ENCODE peak calls at places on chromosomes 13 and 19, in eight cellular contexts. One of them, this sample, is unnamed.

GRCh38 chr19:18446811-18447359 is 9.0 kb upstream of the ISYNA1 start:
- DNase-seq in T-helper 2 cell: no peak
- DNase-seq in neural crest cell: no peak
- DNase-seq in HFFc6: no peak
- DNase-seq in CD4-positive, alpha-beta memory T cell: no peak
- DNase-seq in NCI-H2227 treated with DMSO at 0.1 percent for 48 hours: no peak
- DNase-seq in activated T-cell treated with anti-CD3 and anti-CD28 coated beads, Interleukin-2, amount 50 U/mL, for 48 hours: no peak
- DNase-seq in kidney tubule cell: no peak
- DNase-seq in this sample: no peak

GRCh38 chr13:99316224-99316623 is 9.0 kb upstream of the GPR183 start:
- DNase-seq in T-helper 2 cell: no peak
- DNase-seq in neural crest cell: no peak
- DNase-seq in HFFc6: no peak
- DNase-seq in CD4-positive, alpha-beta memory T cell: no peak
- DNase-seq in NCI-H2227 treated with DMSO at 0.1 percent for 48 hours: no peak
- DNase-seq in activated T-cell treated with anti-CD3 and anti-CD28 coated beads, Interleukin-2, amount 50 U/mL, for 48 hours: no peak
- DNase-seq in kidney tubule cell: no peak
- DNase-seq in this sample: no peak

GRCh38 chr13:102983496-102983895 is 82.7 kb downstream of the SLC10A2 start:
- DNase-seq in T-helper 2 cell: no peak
- DNase-seq in neural crest cell: no peak
- DNase-seq in HFFc6: no peak
- DNase-seq in CD4-positive, alpha-beta memory T cell: no peak
- DNase-seq in NCI-H2227 treated with DMSO at 0.1 percent for 48 hours: no peak
- DNase-seq in activated T-cell treated with anti-CD3 and anti-CD28 coated beads, Interleukin-2, amount 50 U/mL, for 48 hours: no peak
- DNase-seq in kidney tubule cell: peak
- DNase-seq in this sample: no peak

GRCh38 chr19:19170053-19170945 is at the start of gene MEF2B:
- DNase-seq in T-helper 2 cell: peak
- DNase-seq in neural crest cell: peak
- DNase-seq in HFFc6: no peak
- DNase-seq in CD4-positive, alpha-beta memory T cell: peak
- DNase-seq in NCI-H2227 treated with DMSO at 0.1 percent for 48 hours: peak
- DNase-seq in activated T-cell treated with anti-CD3 and anti-CD28 coated beads, Interleukin-2, amount 50 U/mL, for 48 hours: peak
- DNase-seq in kidney tubule cell: peak
- DNase-seq in this sample: no peak

GRCh38 chr19:11257827-11258380 is 4.4 kb downstream of the DOCK6 start:
- DNase-seq in T-helper 2 cell: no peak
- DNase-seq in neural crest cell: no peak
- DNase-seq in HFFc6: no peak
- DNase-seq in CD4-positive, alpha-beta memory T cell: no peak
- DNase-seq in NCI-H2227 treated with DMSO at 0.1 percent for 48 hours: no peak
- DNase-seq in activated T-cell treated with anti-CD3 and anti-CD28 coated beads, Interleukin-2, amount 50 U/mL, for 48 hours: no peak
- DNase-seq in kidney tubule cell: no peak
- DNase-seq in this sample: no peak

GRCh38 chr13:94435604-94436226 is 43.8 kb downstream of the DCT start:
- DNase-seq in T-helper 2 cell: no peak
- DNase-seq in neural crest cell: no peak
- DNase-seq in HFFc6: peak
- DNase-seq in CD4-positive, alpha-beta memory T cell: peak
- DNase-seq in NCI-H2227 treated with DMSO at 0.1 percent for 48 hours: peak
- DNase-seq in activated T-cell treated with anti-CD3 and anti-CD28 coated beads, Interleukin-2, amount 50 U/mL, for 48 hours: no peak
- DNase-seq in kidney tubule cell: peak
- DNase-seq in this sample: no peak

GRCh38 chr19:15551183-15552004 is 43.1 kb downstream of the CYP4F22 start:
- DNase-seq in T-helper 2 cell: peak
- DNase-seq in neural crest cell: no peak
- DNase-seq in HFFc6: no peak
- DNase-seq in CD4-positive, alpha-beta memory T cell: peak
- DNase-seq in NCI-H2227 treated with DMSO at 0.1 percent for 48 hours: no peak
- DNase-seq in activated T-cell treated with anti-CD3 and anti-CD28 coated beads, Interleukin-2, amount 50 U/mL, for 48 hours: peak
- DNase-seq in kidney tubule cell: peak
- DNase-seq in this sample: no peak

GRCh38 chr19:30367421-30367820 is 4.8 kb upstream of the ZNF536 start:
- DNase-seq in T-helper 2 cell: no peak
- DNase-seq in neural crest cell: no peak
- DNase-seq in HFFc6: no peak
- DNase-seq in CD4-positive, alpha-beta memory T cell: no peak
- DNase-seq in NCI-H2227 treated with DMSO at 0.1 percent for 48 hours: no peak
- DNase-seq in activated T-cell treated with anti-CD3 and anti-CD28 coated beads, Interleukin-2, amount 50 U/mL, for 48 hours: no peak
- DNase-seq in kidney tubule cell: no peak
- DNase-seq in this sample: no peak

GRCh38 chr19:38781058-38781457 is 7.7 kb upstream of the LGALS7 start:
- DNase-seq in T-helper 2 cell: no peak
- DNase-seq in neural crest cell: no peak
- DNase-seq in HFFc6: no peak
- DNase-seq in CD4-positive, alpha-beta memory T cell: no peak
- DNase-seq in NCI-H2227 treated with DMSO at 0.1 percent for 48 hours: peak
- DNase-seq in activated T-cell treated with anti-CD3 and anti-CD28 coated beads, Interleukin-2, amount 50 U/mL, for 48 hours: no peak
- DNase-seq in kidney tubule cell: no peak
- DNase-seq in this sample: no peak

GRCh38 chr13:72400859-72401258 is 326.6 kb downstream of the MZT1 start:
- DNase-seq in T-helper 2 cell: no peak
- DNase-seq in neural crest cell: no peak
- DNase-seq in HFFc6: no peak
- DNase-seq in CD4-positive, alpha-beta memory T cell: no peak
- DNase-seq in NCI-H2227 treated with DMSO at 0.1 percent for 48 hours: no peak
- DNase-seq in activated T-cell treated with anti-CD3 and anti-CD28 coated beads, Interleukin-2, amount 50 U/mL, for 48 hours: no peak
- DNase-seq in kidney tubule cell: no peak
- DNase-seq in this sample: no peak

GRCh38 chr19:13692096-13692495 is 72.2 kb upstream of the MRI1 start:
- DNase-seq in T-helper 2 cell: no peak
- DNase-seq in neural crest cell: no peak
- DNase-seq in HFFc6: peak
- DNase-seq in CD4-positive, alpha-beta memory T cell: no peak
- DNase-seq in NCI-H2227 treated with DMSO at 0.1 percent for 48 hours: no peak
- DNase-seq in activated T-cell treated with anti-CD3 and anti-CD28 coated beads, Interleukin-2, amount 50 U/mL, for 48 hours: no peak
- DNase-seq in kidney tubule cell: peak
- DNase-seq in this sample: no peak

GRCh38 chr19:1068111-1069001 is 1.4 kb downstream of the ARHGAP45 start:
- DNase-seq in T-helper 2 cell: no peak
- DNase-seq in neural crest cell: no peak
- DNase-seq in HFFc6: no peak
- DNase-seq in CD4-positive, alpha-beta memory T cell: peak
- DNase-seq in NCI-H2227 treated with DMSO at 0.1 percent for 48 hours: no peak
- DNase-seq in activated T-cell treated with anti-CD3 and anti-CD28 coated beads, Interleukin-2, amount 50 U/mL, for 48 hours: peak
- DNase-seq in kidney tubule cell: no peak
- DNase-seq in this sample: no peak

GRCh38 chr13:30881931-30882899 is 23.9 kb upstream of the MEDAG start:
- DNase-seq in T-helper 2 cell: no peak
- DNase-seq in neural crest cell: no peak
- DNase-seq in HFFc6: no peak
- DNase-seq in CD4-positive, alpha-beta memory T cell: no peak
- DNase-seq in NCI-H2227 treated with DMSO at 0.1 percent for 48 hours: no peak
- DNase-seq in activated T-cell treated with anti-CD3 and anti-CD28 coated beads, Interleukin-2, amount 50 U/mL, for 48 hours: no peak
- DNase-seq in kidney tubule cell: no peak
- DNase-seq in this sample: no peak

GRCh38 chr19:44671400-44671799 is at the start of gene CEACAM19:
- DNase-seq in T-helper 2 cell: no peak
- DNase-seq in neural crest cell: no peak
- DNase-seq in HFFc6: no peak
- DNase-seq in CD4-positive, alpha-beta memory T cell: no peak
- DNase-seq in NCI-H2227 treated with DMSO at 0.1 percent for 48 hours: no peak
- DNase-seq in activated T-cell treated with anti-CD3 and anti-CD28 coated beads, Interleukin-2, amount 50 U/mL, for 48 hours: no peak
- DNase-seq in kidney tubule cell: no peak
- DNase-seq in this sample: no peak

GRCh38 chr19:58181902-58182576 is 822 bp upstream of the ZNF274 start:
- DNase-seq in T-helper 2 cell: peak
- DNase-seq in neural crest cell: peak
- DNase-seq in HFFc6: peak
- DNase-seq in CD4-positive, alpha-beta memory T cell: peak
- DNase-seq in NCI-H2227 treated with DMSO at 0.1 percent for 48 hours: no peak
- DNase-seq in activated T-cell treated with anti-CD3 and anti-CD28 coated beads, Interleukin-2, amount 50 U/mL, for 48 hours: peak
- DNase-seq in kidney tubule cell: peak
- DNase-seq in this sample: no peak

GRCh38 chr19:14505488-14506239 is 9.7 kb upstream of the GIPC1 start:
- DNase-seq in T-helper 2 cell: peak
- DNase-seq in neural crest cell: peak
- DNase-seq in HFFc6: peak
- DNase-seq in CD4-positive, alpha-beta memory T cell: peak
- DNase-seq in NCI-H2227 treated with DMSO at 0.1 percent for 48 hours: no peak
- DNase-seq in activated T-cell treated with anti-CD3 and anti-CD28 coated beads, Interleukin-2, amount 50 U/mL, for 48 hours: peak
- DNase-seq in kidney tubule cell: peak
- DNase-seq in this sample: no peak

GRCh38 chr19:18659281-18660050 is 22.6 kb downstream of the KLHL26 start:
- DNase-seq in T-helper 2 cell: no peak
- DNase-seq in neural crest cell: no peak
- DNase-seq in HFFc6: no peak
- DNase-seq in CD4-positive, alpha-beta memory T cell: no peak
- DNase-seq in NCI-H2227 treated with DMSO at 0.1 percent for 48 hours: no peak
- DNase-seq in activated T-cell treated with anti-CD3 and anti-CD28 coated beads, Interleukin-2, amount 50 U/mL, for 48 hours: no peak
- DNase-seq in kidney tubule cell: no peak
- DNase-seq in this sample: no peak

GRCh38 chr19:15125232-15126067 is 18.2 kb downstream of the SYDE1 start:
- DNase-seq in T-helper 2 cell: peak
- DNase-seq in neural crest cell: peak
- DNase-seq in HFFc6: peak
- DNase-seq in CD4-positive, alpha-beta memory T cell: peak
- DNase-seq in NCI-H2227 treated with DMSO at 0.1 percent for 48 hours: peak
- DNase-seq in activated T-cell treated with anti-CD3 and anti-CD28 coated beads, Interleukin-2, amount 50 U/mL, for 48 hours: peak
- DNase-seq in kidney tubule cell: peak
- DNase-seq in this sample: peak

GRCh38 chr13:45374917-45375316 is 33.9 kb upstream of the TPT1 start:
- DNase-seq in T-helper 2 cell: no peak
- DNase-seq in neural crest cell: no peak
- DNase-seq in HFFc6: peak
- DNase-seq in CD4-positive, alpha-beta memory T cell: no peak
- DNase-seq in NCI-H2227 treated with DMSO at 0.1 percent for 48 hours: no peak
- DNase-seq in activated T-cell treated with anti-CD3 and anti-CD28 coated beads, Interleukin-2, amount 50 U/mL, for 48 hours: no peak
- DNase-seq in kidney tubule cell: peak
- DNase-seq in this sample: no peak

GRCh38 chr19:9877775-9878510 is 42.8 kb downstream of the PIN1 start:
- DNase-seq in T-helper 2 cell: no peak
- DNase-seq in neural crest cell: no peak
- DNase-seq in HFFc6: peak
- DNase-seq in CD4-positive, alpha-beta memory T cell: no peak
- DNase-seq in NCI-H2227 treated with DMSO at 0.1 percent for 48 hours: no peak
- DNase-seq in activated T-cell treated with anti-CD3 and anti-CD28 coated beads, Interleukin-2, amount 50 U/mL, for 48 hours: no peak
- DNase-seq in kidney tubule cell: peak
- DNase-seq in this sample: no peak

GRCh38 chr19:58372311-58373133 is 8.3 kb downstream of the ZNF837 start:
- DNase-seq in T-helper 2 cell: no peak
- DNase-seq in neural crest cell: no peak
- DNase-seq in HFFc6: no peak
- DNase-seq in CD4-positive, alpha-beta memory T cell: no peak
- DNase-seq in NCI-H2227 treated with DMSO at 0.1 percent for 48 hours: no peak
- DNase-seq in activated T-cell treated with anti-CD3 and anti-CD28 coated beads, Interleukin-2, amount 50 U/mL, for 48 hours: no peak
- DNase-seq in kidney tubule cell: no peak
- DNase-seq in this sample: no peak

GRCh38 chr13:27319404-27319803 is 48.8 kb downstream of the RASL11A start:
- DNase-seq in T-helper 2 cell: no peak
- DNase-seq in neural crest cell: no peak
- DNase-seq in HFFc6: no peak
- DNase-seq in CD4-positive, alpha-beta memory T cell: no peak
- DNase-seq in NCI-H2227 treated with DMSO at 0.1 percent for 48 hours: no peak
- DNase-seq in activated T-cell treated with anti-CD3 and anti-CD28 coated beads, Interleukin-2, amount 50 U/mL, for 48 hours: no peak
- DNase-seq in kidney tubule cell: no peak
- DNase-seq in this sample: no peak

GRCh38 chr19:4967738-4968461 is 1.0 kb upstream of the KDM4B start:
- DNase-seq in T-helper 2 cell: no peak
- DNase-seq in neural crest cell: no peak
- DNase-seq in HFFc6: no peak
- DNase-seq in CD4-positive, alpha-beta memory T cell: no peak
- DNase-seq in NCI-H2227 treated with DMSO at 0.1 percent for 48 hours: peak
- DNase-seq in activated T-cell treated with anti-CD3 and anti-CD28 coated beads, Interleukin-2, amount 50 U/mL, for 48 hours: no peak
- DNase-seq in kidney tubule cell: peak
- DNase-seq in this sample: no peak

GRCh38 chr13:103289661-103290060 is 223.4 kb upstream of the SLC10A2 start:
- DNase-seq in T-helper 2 cell: no peak
- DNase-seq in neural crest cell: no peak
- DNase-seq in HFFc6: no peak
- DNase-seq in CD4-positive, alpha-beta memory T cell: no peak
- DNase-seq in NCI-H2227 treated with DMSO at 0.1 percent for 48 hours: no peak
- DNase-seq in activated T-cell treated with anti-CD3 and anti-CD28 coated beads, Interleukin-2, amount 50 U/mL, for 48 hours: no peak
- DNase-seq in kidney tubule cell: no peak
- DNase-seq in this sample: no peak

GRCh38 chr13:23289917-23290357 is 109.2 kb downstream of the SGCG start:
- DNase-seq in T-helper 2 cell: no peak
- DNase-seq in neural crest cell: no peak
- DNase-seq in HFFc6: peak
- DNase-seq in CD4-positive, alpha-beta memory T cell: no peak
- DNase-seq in NCI-H2227 treated with DMSO at 0.1 percent for 48 hours: peak
- DNase-seq in activated T-cell treated with anti-CD3 and anti-CD28 coated beads, Interleukin-2, amount 50 U/mL, for 48 hours: no peak
- DNase-seq in kidney tubule cell: peak
- DNase-seq in this sample: no peak

GRCh38 chr13:110835721-110836599 is 78.9 kb downstream of the ANKRD10 start:
- DNase-seq in T-helper 2 cell: no peak
- DNase-seq in neural crest cell: no peak
- DNase-seq in HFFc6: no peak
- DNase-seq in CD4-positive, alpha-beta memory T cell: no peak
- DNase-seq in NCI-H2227 treated with DMSO at 0.1 percent for 48 hours: no peak
- DNase-seq in activated T-cell treated with anti-CD3 and anti-CD28 coated beads, Interleukin-2, amount 50 U/mL, for 48 hours: no peak
- DNase-seq in kidney tubule cell: no peak
- DNase-seq in this sample: no peak

GRCh38 chr19:13155472-13156284 is 5.5 kb downstream of the IER2 start:
- DNase-seq in T-helper 2 cell: peak
- DNase-seq in neural crest cell: peak
- DNase-seq in HFFc6: peak
- DNase-seq in CD4-positive, alpha-beta memory T cell: peak
- DNase-seq in NCI-H2227 treated with DMSO at 0.1 percent for 48 hours: peak
- DNase-seq in activated T-cell treated with anti-CD3 and anti-CD28 coated beads, Interleukin-2, amount 50 U/mL, for 48 hours: peak
- DNase-seq in kidney tubule cell: peak
- DNase-seq in this sample: no peak

GRCh38 chr13:65748227-65748626 is 1481.9 kb downstream of the PCDH9 start:
- DNase-seq in T-helper 2 cell: no peak
- DNase-seq in neural crest cell: no peak
- DNase-seq in HFFc6: no peak
- DNase-seq in CD4-positive, alpha-beta memory T cell: no peak
- DNase-seq in NCI-H2227 treated with DMSO at 0.1 percent for 48 hours: no peak
- DNase-seq in activated T-cell treated with anti-CD3 and anti-CD28 coated beads, Interleukin-2, amount 50 U/mL, for 48 hours: no peak
- DNase-seq in kidney tubule cell: no peak
- DNase-seq in this sample: no peak

GRCh38 chr13:34748078-34748477 is 194.0 kb upstream of the NBEA start:
- DNase-seq in T-helper 2 cell: no peak
- DNase-seq in neural crest cell: no peak
- DNase-seq in HFFc6: no peak
- DNase-seq in CD4-positive, alpha-beta memory T cell: no peak
- DNase-seq in NCI-H2227 treated with DMSO at 0.1 percent for 48 hours: no peak
- DNase-seq in activated T-cell treated with anti-CD3 and anti-CD28 coated beads, Interleukin-2, amount 50 U/mL, for 48 hours: no peak
- DNase-seq in kidney tubule cell: peak
- DNase-seq in this sample: peak

GRCh38 chr19:1009043-1009975 is 9.1 kb downstream of the GRIN3B start:
- DNase-seq in T-helper 2 cell: no peak
- DNase-seq in neural crest cell: no peak
- DNase-seq in HFFc6: peak
- DNase-seq in CD4-positive, alpha-beta memory T cell: no peak
- DNase-seq in NCI-H2227 treated with DMSO at 0.1 percent for 48 hours: no peak
- DNase-seq in activated T-cell treated with anti-CD3 and anti-CD28 coated beads, Interleukin-2, amount 50 U/mL, for 48 hours: no peak
- DNase-seq in kidney tubule cell: no peak
- DNase-seq in this sample: no peak

GRCh38 chr19:6521718-6522646 is 8.8 kb upstream of the TNFSF9 start:
- DNase-seq in T-helper 2 cell: no peak
- DNase-seq in neural crest cell: no peak
- DNase-seq in HFFc6: no peak
- DNase-seq in CD4-positive, alpha-beta memory T cell: peak
- DNase-seq in NCI-H2227 treated with DMSO at 0.1 percent for 48 hours: no peak
- DNase-seq in activated T-cell treated with anti-CD3 and anti-CD28 coated beads, Interleukin-2, amount 50 U/mL, for 48 hours: peak
- DNase-seq in kidney tubule cell: peak
- DNase-seq in this sample: no peak

This sample was measured in amygdala.